ENCODE peak calls at places on chromosomes 2 and 18, in seven cellular contexts. W is astrocyte; M is stimulated activated CD4-positive, alpha-beta T cell treated with anti-CD3 and anti-CD28 coated beads, TNF-alpha, amount 100 ng/mL, for 48 hours; J is T47D; U is activated naive CD8-positive, alpha-beta T cell treated with anti-CD3 and anti-CD28 coated beads, Interleukin-2, amount 50 U/mL, for 16 hours; Z is endothelial cell; E is CD8-positive, alpha-beta T cell. B is an unnamed sample.

GRCh38 chr2:181457121-181457740 is at the start of gene ITGA4:
- DNase-seq in W (peak), M (peak), J (no peak), U (peak), Z (peak), E (peak), B (peak)

GRCh38 chr18:49865401-49865800 is 52.1 kb upstream of the ACAA2 start:
- DNase-seq in W (no peak), M (no peak), J (no peak), U (no peak), Z (no peak), E (no peak), B (no peak)

GRCh38 chr2:175363719-175364118 is 182.2 kb upstream of the ATP5MC3 start:
- DNase-seq in W (no peak), M (no peak), J (no peak), U (no peak), Z (no peak), E (no peak), B (no peak)

GRCh38 chr2:86790134-86790827 is 432 bp downstream of the CD8A start:
- DNase-seq in W (no peak), M (no peak), J (no peak), U (no peak), Z (no peak), E (no peak), B (no peak)

GRCh38 chr18:14944838-14945237 is 196.9 kb downstream of the ANKRD30B start:
- DNase-seq in W (no peak), M (no peak), J (no peak), U (no peak), Z (no peak), E (no peak), B (no peak)

GRCh38 chr2:233416199-233416598 is 61.9 kb downstream of the DGKD start:
- DNase-seq in W (no peak), M (no peak), J (no peak), U (no peak), Z (no peak), E (no peak), B (no peak)

GRCh38 chr2:99337164-99337930 is at the start of gene EIF5B:
- DNase-seq in W (peak), M (peak), J (peak), U (peak), Z (peak), E (peak), B (peak)

GRCh38 chr2:42935692-42936631 is 143.6 kb upstream of the HAAO start:
- DNase-seq in W (no peak), M (peak), J (no peak), U (no peak), Z (no peak), E (no peak), B (no peak)

GRCh38 chr18:6406075-6406909 is 8.4 kb downstream of the L3MBTL4 start:
- DNase-seq in W (no peak), M (no peak), J (no peak), U (no peak), Z (no peak), E (no peak), B (peak)

GRCh38 chr2:80169811-80170594 is 134.5 kb downstream of the LRRTM1 start:
- DNase-seq in W (no peak), M (no peak), J (no peak), U (no peak), Z (no peak), E (no peak), B (no peak)

GRCh38 chr2:170052151-170052550 is 125.8 kb upstream of the MYO3B start:
- DNase-seq in W (peak), M (no peak), J (no peak), U (no peak), Z (no peak), E (no peak), B (peak)

GRCh38 chr2:218856168-218856895 is 3.3 kb upstream of the WNT6 start:
- DNase-seq in W (no peak), M (no peak), J (no peak), U (no peak), Z (no peak), E (no peak), B (peak)

GRCh38 chr2:99476629-99477028 is 13.2 kb downstream of the REV1 start:
- DNase-seq in W (no peak), M (no peak), J (no peak), U (no peak), Z (no peak), E (no peak), B (no peak)

GRCh38 chr2:232538671-232539070 is 821 bp upstream of the CHRNG start:
- DNase-seq in W (no peak), M (no peak), J (no peak), U (no peak), Z (no peak), E (no peak), B (no peak)

GRCh38 chr2:20652141-20652540 is 1.2 kb upstream of the HS1BP3 start:
- DNase-seq in W (no peak), M (no peak), J (no peak), U (no peak), Z (no peak), E (no peak), B (no peak)

GRCh38 chr2:237702439-237703397 is 75.3 kb downstream of the LRRFIP1 start:
- DNase-seq in W (peak), M (no peak), J (no peak), U (no peak), Z (no peak), E (no peak), B (peak)

GRCh38 chr2:44796771-44797170 is 144.7 kb upstream of the SIX3 start:
- DNase-seq in W (no peak), M (no peak), J (no peak), U (no peak), Z (no peak), E (no peak), B (no peak)

GRCh38 chr18:9029131-9029530 is 73.4 kb upstream of the NDUFV2 start:
- DNase-seq in W (peak), M (no peak), J (no peak), U (no peak), Z (no peak), E (no peak), B (no peak)

GRCh38 chr2:88099798-88100488 is 27.9 kb downstream of the FABP1 start:
- DNase-seq in W (no peak), M (no peak), J (peak), U (no peak), Z (peak), E (no peak), B (peak)

GRCh38 chr2:44269831-44270230 is 5.4 kb upstream of the SLC3A1 start:
- DNase-seq in W (no peak), M (no peak), J (peak), U (no peak), Z (no peak), E (no peak), B (no peak)

B was measured in amniotic epithelial cell.